ENCODE peak calls at places on chromosomes 3 and 15, in four cellular contexts. S, E, W and X are unnamed samples.

GRCh38 chr15:40928351-40928974 is 677 bp upstream of the DLL4 start:
- DNase-seq in S (no peak), E (no peak), W (peak; percentile 77), X (no peak)

GRCh38 chr15:27821273-27821672 is 277.8 kb downstream of the OCA2 start:
- DNase-seq in S (no peak), E (no peak), W (no peak), X (no peak)

GRCh38 chr3:170542704-170543103 is 43.2 kb downstream of the SLC7A14 start:
- DNase-seq in S (no peak), E (no peak), W (no peak), X (no peak)

GRCh38 chr15:25838871-25839195 is 24.3 kb downstream of the ATP10A start:
- DNase-seq in S (no peak), E (no peak), W (no peak), X (no peak)

GRCh38 chr15:63587527-63587926 is 9.7 kb upstream of the FBXL22 start:
- DNase-seq in S (no peak), E (no peak), W (peak; percentile 17), X (no peak)

GRCh38 chr15:31325976-31326728 is 483 bp upstream of the KLF13 start:
- DNase-seq in S (peak; percentile 99), E (peak; percentile 100), W (peak; percentile 98), X (peak; percentile 100)

GRCh38 chr15:94375997-94376396 is 144.6 kb downstream of the MCTP2 start:
- DNase-seq in S (no peak), E (no peak), W (no peak), X (no peak)

GRCh38 chr3:187783098-187783497 is 37.8 kb upstream of the BCL6 start:
- DNase-seq in S (no peak), E (no peak), W (no peak), X (no peak)

GRCh38 chr15:42131006-42131405 is 25.4 kb downstream of the PLA2G4F start:
- DNase-seq in S (no peak), E (no peak), W (no peak), X (no peak)

GRCh38 chr3:196360586-196360985 is 22.4 kb upstream of the TM4SF19 start:
- DNase-seq in S (no peak), E (no peak), W (no peak), X (no peak)

GRCh38 chr3:69006083-69006482 is 7.4 kb downstream of the EOGT start:
- DNase-seq in S (no peak), E (no peak), W (no peak), X (no peak)

GRCh38 chr15:59372352-59373211 is at the start of gene MYO1E:
- DNase-seq in S (peak; percentile 97), E (peak; percentile 89), W (peak; percentile 85), X (peak; percentile 2)

GRCh38 chr15:79923068-79923514 is 26.3 kb upstream of the MTHFS start:
- DNase-seq in S (peak; percentile 81), E (peak; percentile 87), W (peak; percentile 25), X (peak; percentile 53)

GRCh38 chr3:102006812-102007485 is 157.6 kb downstream of the NFKBIZ start:
- DNase-seq in S (no peak), E (no peak), W (no peak), X (no peak)

GRCh38 chr15:40420071-40420713 is 14.6 kb downstream of the IVD start:
- DNase-seq in S (peak; percentile 30), E (no peak), W (no peak), X (no peak)

GRCh38 chr15:67065531-67066005 is at the start of gene SMAD3:
- DNase-seq in S (peak; percentile 92), E (peak; percentile 93), W (peak; percentile 74), X (peak; percentile 68)

GRCh38 chr3:57397175-57398026 is 104.9 kb upstream of the ASB14 start:
- DNase-seq in S (peak; percentile 71), E (peak; percentile 66), W (no peak), X (peak; percentile 36)

GRCh38 chr3:133413166-133414020 is 13.5 kb downstream of the BFSP2 start:
- DNase-seq in S (peak; percentile 4), E (no peak), W (no peak), X (no peak)

GRCh38 chr15:48646364-48646763 is 855 bp upstream of the FBN1 start:
- DNase-seq in S (no peak), E (no peak), W (no peak), X (no peak)

GRCh38 chr15:60592386-60593339 is 113.7 kb upstream of the ICE2 start:
- DNase-seq in S (peak; percentile 83), E (peak; percentile 90), W (peak; percentile 84), X (peak; percentile 82)